ENCODE peak calls at places on chromosomes 6 and 20, in six cellular contexts. N is HepG2, X is HL-60, C is A549, Q is K562, H is Panc1. W is an unnamed sample.

GRCh38 chr6:128071212-128071611 is 170.4 kb upstream of the THEMIS start:
- DNase-seq in N (no peak), X (no peak), C (no peak), Q (no peak), H (no peak), W (no peak)

GRCh38 chr20:18012901-18013300 is 44.1 kb downstream of the MGME1 start:
- DNase-seq in N (no peak), X (no peak), C (no peak), Q (no peak), H (no peak), W (no peak)

GRCh38 chr20:31811796-31812728 is 7.1 kb upstream of the MYLK2 start:
- DNase-seq in N (no peak), X (no peak), C (no peak), Q (peak), H (no peak), W (no peak)

GRCh38 chr6:2791124-2792050 is 26.2 kb downstream of the WRNIP1 start:
- DNase-seq in N (peak), X (peak), C (peak), Q (peak), H (peak), W (peak)

GRCh38 chr6:106053484-106053883 is 32.7 kb upstream of the PRDM1 start:
- DNase-seq in N (no peak), X (no peak), C (no peak), Q (no peak), H (no peak), W (no peak)

GRCh38 chr20:21229163-21229562 is 74.0 kb upstream of the XRN2 start:
- DNase-seq in N (no peak), X (no peak), C (peak), Q (no peak), H (no peak), W (no peak)

GRCh38 chr6:108667984-108668383 is 107.3 kb downstream of the FOXO3 start:
- DNase-seq in N (no peak), X (no peak), C (no peak), Q (no peak), H (no peak), W (peak)

GRCh38 chr6:2999005-2999620 is 581 bp upstream of the NQO2 start:
- DNase-seq in N (peak), X (peak), C (no peak), Q (no peak), H (no peak), W (no peak)

GRCh38 chr6:157974341-157974894 is 7.2 kb upstream of the SYNJ2 start:
- DNase-seq in N (no peak), X (no peak), C (no peak), Q (no peak), H (no peak), W (no peak)

GRCh38 chr20:49676581-49677291 is 36.9 kb downstream of the B4GALT5 start:
- DNase-seq in N (peak), X (peak), C (peak), Q (peak), H (no peak), W (no peak)

GRCh38 chr6:164563866-164564265 is 745.5 kb downstream of the C6orf118 start:
- DNase-seq in N (no peak), X (no peak), C (no peak), Q (no peak), H (no peak), W (no peak)

GRCh38 chr6:83594936-83595335 is 82.6 kb downstream of the PRSS35 start:
- DNase-seq in N (no peak), X (no peak), C (no peak), Q (no peak), H (no peak), W (no peak)

GRCh38 chr6:83593395-83593785 is 81.1 kb downstream of the PRSS35 start:
- DNase-seq in N (no peak), X (no peak), C (no peak), Q (no peak), H (no peak), W (no peak)

GRCh38 chr6:83592770-83593394 is 80.5 kb downstream of the PRSS35 start:
- DNase-seq in N (peak), X (peak), C (peak), Q (peak), H (peak), W (peak)

GRCh38 chr6:83590413-83590812 is 78.1 kb downstream of the PRSS35 start:
- DNase-seq in N (no peak), X (no peak), C (no peak), Q (no peak), H (no peak), W (no peak)
- TF ChIP-seq REST in N (no peak), X (no peak), C (no peak), Q (no peak), H (no peak), W (no peak)

GRCh38 chr20:37336369-37337207 is 9.4 kb upstream of the SRC start:
- DNase-seq in N (no peak), X (peak), C (no peak), Q (peak), H (no peak), W (peak)
- TF ChIP-seq REST in N (no peak), X (no peak), C (no peak), Q (no peak), H (no peak), W (no peak)

DNA sequence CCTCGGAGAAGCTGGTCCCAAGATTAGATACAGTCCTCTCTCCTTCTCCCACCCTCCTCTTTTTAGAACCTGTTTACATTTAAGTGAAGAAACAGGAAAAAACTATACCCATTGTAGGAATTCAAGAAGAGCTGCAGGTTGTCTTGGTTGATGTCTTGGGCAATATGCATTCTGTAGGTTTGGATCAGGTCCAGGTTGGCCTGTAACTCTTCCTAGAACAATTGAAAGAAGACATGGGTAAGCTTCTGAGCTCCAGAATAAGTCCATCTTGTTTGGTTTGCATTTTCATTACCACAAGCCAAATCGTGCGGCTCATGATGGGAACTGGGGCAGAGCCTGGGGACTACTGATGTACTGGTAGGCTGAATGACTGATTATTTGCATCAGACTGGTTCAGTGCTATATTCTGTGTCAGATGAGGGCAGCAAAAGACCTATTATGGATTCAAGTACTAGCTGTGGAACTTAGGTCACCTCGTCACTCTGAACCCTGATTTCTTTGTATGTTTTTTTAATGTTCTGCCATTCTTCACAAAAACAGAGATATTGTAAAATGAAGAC is 20.3 kb upstream of the SLA2 start:
- DNase-seq in N (peak), X (peak), C (no peak), Q (no peak), H (no peak), W (no peak)
- TF ChIP-seq REST in N (no peak), X (no peak), C (no peak), Q (no peak), H (no peak), W (no peak)

GRCh38 chr20:23303325-23304102 is 47.1 kb upstream of the NXT1 start:
- DNase-seq in N (no peak), X (no peak), C (no peak), Q (no peak), H (no peak), W (no peak)

GRCh38 chr20:23302801-23303200 is 47.8 kb upstream of the NXT1 start:
- DNase-seq in N (no peak), X (no peak), C (no peak), Q (no peak), H (no peak), W (no peak)

GRCh38 chr20:23305098-23305497 is 45.5 kb upstream of the NXT1 start:
- DNase-seq in N (no peak), X (no peak), C (no peak), Q (no peak), H (no peak), W (no peak)

GRCh38 chr20:23302386-23302785 is 48.2 kb upstream of the NXT1 start:
- DNase-seq in N (no peak), X (no peak), C (no peak), Q (no peak), H (no peak), W (no peak)

GRCh38 chr20:23304616-23305015 is 46.0 kb upstream of the NXT1 start:
- DNase-seq in N (no peak), X (no peak), C (no peak), Q (no peak), H (no peak), W (no peak)
- TF ChIP-seq REST in N (no peak), X (no peak), C (no peak), Q (no peak), H (no peak), W (no peak)

GRCh38 chr20:54477556-54477955 is 2.2 kb downstream of the DOK5 start:
- DNase-seq in N (no peak), X (no peak), C (no peak), Q (no peak), H (no peak), W (no peak)

GRCh38 chr20:54476336-54476928 is 1.0 kb downstream of the DOK5 start:
- DNase-seq in N (no peak), X (no peak), C (no peak), Q (no peak), H (no peak), W (peak)

GRCh38 chr20:54477134-54477533 is 1.7 kb downstream of the DOK5 start:
- DNase-seq in N (no peak), X (no peak), C (no peak), Q (no peak), H (no peak), W (no peak)

GRCh38 chr20:54481442-54481841 is 6.0 kb downstream of the DOK5 start:
- DNase-seq in N (no peak), X (no peak), C (no peak), Q (no peak), H (no peak), W (no peak)

GRCh38 chr20:54479138-54479906 is 3.9 kb downstream of the DOK5 start:
- DNase-seq in N (peak), X (no peak), C (no peak), Q (no peak), H (no peak), W (peak)
- TF ChIP-seq REST in N (no peak), X (no peak), C (no peak), Q (no peak), H (no peak), W (no peak)

GRCh38 chr6:119323926-119324325 is 25.6 kb downstream of the MAN1A1 start:
- DNase-seq in N (peak), X (no peak), C (no peak), Q (no peak), H (no peak), W (no peak)

GRCh38 chr6:119322034-119322433 is 27.5 kb downstream of the MAN1A1 start:
- DNase-seq in N (no peak), X (no peak), C (no peak), Q (no peak), H (no peak), W (no peak)

GRCh38 chr6:119324718-119325117 is 24.8 kb downstream of the MAN1A1 start:
- DNase-seq in N (no peak), X (no peak), C (no peak), Q (peak), H (no peak), W (no peak)

GRCh38 chr6:119323478-119323877 is 26.1 kb downstream of the MAN1A1 start:
- DNase-seq in N (no peak), X (no peak), C (no peak), Q (no peak), H (no peak), W (no peak)

DNA sequence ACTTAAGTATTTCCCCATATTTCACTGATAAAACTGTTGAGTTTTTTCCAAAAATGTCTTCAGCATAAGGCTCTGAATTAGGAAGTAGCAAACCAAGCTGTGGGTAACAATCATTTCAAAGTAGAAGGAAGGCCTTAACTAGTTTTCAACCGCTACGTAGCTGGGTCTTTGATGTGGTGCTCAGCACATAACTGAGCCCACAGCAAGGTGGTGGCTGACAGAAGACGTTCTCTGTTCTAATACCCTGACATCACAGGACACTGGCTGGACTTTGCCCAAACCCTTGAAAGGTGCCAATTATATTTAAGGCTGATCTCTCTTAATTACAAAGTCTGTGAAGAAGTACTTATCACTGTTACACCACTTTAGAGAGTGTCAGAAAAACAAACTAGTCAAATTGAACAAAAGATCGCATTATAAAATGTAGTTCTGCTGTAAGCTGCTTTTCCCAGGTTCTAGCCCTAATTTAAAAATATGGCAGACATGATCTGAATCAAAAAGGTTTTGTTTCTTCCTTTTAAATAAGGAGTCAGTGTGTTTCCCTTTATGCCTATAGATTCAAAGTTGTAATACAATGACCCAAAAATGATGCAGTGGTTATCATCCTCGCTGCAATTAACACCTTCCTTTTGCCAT is 26.7 kb downstream of the MAN1A1 start:
- DNase-seq in N (no peak), X (no peak), C (no peak), Q (no peak), H (no peak), W (no peak)
- TF ChIP-seq REST in N (no peak), X (no peak), C (no peak), Q (no peak), H (no peak), W (no peak)

W was measured in GM23338.